ENCODE peak calls at places on chromosomes 16 and 17, in five cellular contexts. E, J, W, O and M are unnamed samples.

GRCh38 chr16:27550582-27550920 is 607 bp downstream of the KATNIP start:
- DNase-seq in W (no peak), O (no peak), E (no peak), J (no peak), M (no peak)

GRCh38 chr17:74919440-74920305 is 3.4 kb downstream of the USH1G start:
- DNase-seq in E (no peak), W (no peak), O (peak), J (peak), M (peak)

GRCh38 chr16:22313141-22313781 is 16.1 kb downstream of the POLR3E start:
- DNase-seq in J (no peak), E (no peak), O (no peak), W (no peak), M (peak)

GRCh38 chr16:26995522-26995921 is 71.2 kb upstream of the C16orf82 start:
- DNase-seq in W (no peak), J (no peak), E (no peak), O (no peak), M (no peak)

GRCh38 chr17:29723283-29724047 is 100.8 kb upstream of the CORO6 start:
- DNase-seq in W (no peak), J (no peak), O (no peak), E (no peak), M (no peak)

GRCh38 chr17:48816774-48817590 is at the start of gene TTLL6:
- DNase-seq in J (peak), W (peak), O (peak), E (no peak), M (peak)

GRCh38 chr16:10644092-10644491 is 50.6 kb downstream of the TEKT5 start:
- DNase-seq in J (no peak), W (no peak), O (no peak), E (no peak), M (no peak)

GRCh38 chr16:74743668-74744299 is 30.8 kb downstream of the FA2H start:
- DNase-seq in E (peak), J (peak), O (peak), W (no peak), M (no peak)

GRCh38 chr16:87163637-87164036 is 153.6 kb downstream of the C16orf95 start:
- DNase-seq in E (no peak), O (no peak), J (no peak), W (no peak), M (no peak)

GRCh38 chr16:4372578-4373355 is 1.1 kb downstream of the VASN start:
- DNase-seq in E (no peak), O (peak), W (no peak), J (peak), M (peak)

GRCh38 chr16:55369151-55369550 is 45.1 kb downstream of the IRX6 start:
- DNase-seq in W (no peak), J (no peak), O (no peak), E (no peak), M (no peak)

GRCh38 chr16:85676466-85676865 is 12.3 kb downstream of the GINS2 start:
- DNase-seq in O (no peak), E (no peak), W (no peak), J (no peak), M (no peak)

GRCh38 chr17:42467889-42468288 is 9.2 kb downstream of the ATP6V0A1 start:
- DNase-seq in O (no peak), E (no peak), W (no peak), J (no peak), M (no peak)

GRCh38 chr17:71709974-71710373 is 410.8 kb upstream of the SOX9 start:
- DNase-seq in J (no peak), O (no peak), E (no peak), W (no peak), M (peak)

GRCh38 chr16:68126395-68126794 is 41.2 kb downstream of the NFATC3 start:
- DNase-seq in E (no peak), O (no peak), J (no peak), W (no peak), M (no peak)

GRCh38 chr17:50785942-50786570 is 18.7 kb upstream of the ANKRD40CL start:
- DNase-seq in W (no peak), E (peak), O (no peak), J (no peak), M (no peak)

GRCh38 chr17:57982452-57983170 is 5.4 kb downstream of the VEZF1 start:
- DNase-seq in J (no peak), E (no peak), W (no peak), O (no peak), M (no peak)

GRCh38 chr16:54509406-54509931 is 222.9 kb upstream of the IRX3 start:
- DNase-seq in O (no peak), W (no peak), J (no peak), E (no peak), M (no peak)

GRCh38 chr16:75471723-75472634 is 7.5 kb upstream of the TMEM170A start:
- DNase-seq in J (peak), O (peak), E (no peak), W (peak), M (peak)

GRCh38 chr16:85395207-85395912 is 217.8 kb upstream of the GSE1 start:
- DNase-seq in E (peak), W (no peak), J (peak), O (no peak), M (no peak)

GRCh38 chr17:34716291-34716690 is 136.9 kb downstream of the TMEM132E start:
- DNase-seq in O (no peak), J (no peak), W (no peak), E (no peak), M (no peak)

GRCh38 chr16:27500801-27501200 is 48.9 kb downstream of the GTF3C1 start:
- DNase-seq in O (no peak), W (no peak), J (no peak), E (no peak), M (no peak)

GRCh38 chr16:23594186-23594585 is 1.9 kb downstream of the NDUFAB1 start:
- DNase-seq in O (no peak), E (no peak), W (no peak), J (no peak), M (no peak)

GRCh38 chr17:29645516-29646051 is 22.9 kb upstream of the CORO6 start:
- DNase-seq in E (peak), J (no peak), W (no peak), O (no peak), M (no peak)

GRCh38 chr17:40614431-40615294 is 33.0 kb downstream of the SMARCE1 start:
- DNase-seq in O (no peak), W (no peak), E (no peak), J (no peak), M (no peak)

GRCh38 chr16:71428883-71429282 is 13.0 kb downstream of the TLE7 start:
- DNase-seq in J (no peak), W (no peak), O (no peak), E (no peak), M (no peak)

GRCh38 chr17:45784583-45785372 is 658 bp downstream of the CRHR1 start:
- DNase-seq in E (no peak), O (peak), J (peak), W (peak), M (peak)

GRCh38 chr17:13587487-13588338 is 14.0 kb downstream of the HS3ST3A1 start:
- DNase-seq in E (no peak), W (no peak), J (no peak), O (no peak), M (no peak)

GRCh38 chr16:80171199-80171598 is 369.6 kb upstream of the DYNLRB2 start:
- DNase-seq in O (no peak), J (no peak), E (no peak), W (no peak), M (no peak)

GRCh38 chr17:62085511-62086408 is 20.7 kb upstream of the MED13 start:
- DNase-seq in J (no peak), W (no peak), O (no peak), E (peak), M (no peak)

GRCh38 chr17:42230225-42230624 is 35.9 kb upstream of the GHDC start:
- DNase-seq in W (no peak), O (no peak), E (no peak), J (no peak), M (no peak)

GRCh38 chr17:64270885-64271284 is 7.8 kb upstream of the TEX2 start:
- DNase-seq in W (no peak), E (no peak), J (no peak), O (no peak), M (no peak)

GRCh38 chr16:49700222-49700927 is 155.5 kb downstream of the ZNF423 start:
- DNase-seq in O (peak), W (no peak), E (no peak), J (no peak), M (peak)

GRCh38 chr17:43126911-43127290 is 1.7 kb upstream of the BRCA1 start:
- DNase-seq in E (no peak), W (no peak), O (no peak), J (no peak), M (no peak)

GRCh38 chr17:3693099-3693498 is 2.9 kb downstream of the P2RX5 start:
- DNase-seq in J (no peak), O (no peak), E (no peak), W (no peak), M (no peak)

GRCh38 chr17:49450181-49450580 is 35.5 kb upstream of the PHB1 start:
- DNase-seq in O (no peak), J (no peak), E (no peak), W (no peak), M (no peak)

GRCh38 chr17:45289316-45290268 is 27.2 kb downstream of the MAP3K14 start:
- DNase-seq in J (no peak), O (no peak), E (no peak), W (no peak), M (no peak)